ENCODE peak calls at places on chromosomes 1 and 21, in eight cellular contexts. V is pancreas; P is mesendoderm; D is endothelial cell of umbilical vein; Y is CD4-positive, alpha-beta memory T cell; G is breast epithelium; T is iPS DF 6.9; M is kidney epithelial cell. R is an unnamed sample. For H3K36me3, the result is how much of the 10 kb centered on the place peaks cover.

GRCh38 chr1:23394664-23395063 is 25.0 kb upstream of the ZNF436 start:
- DNase-seq in V (peak), P (peak), D (no peak), Y (no peak), G (peak), T (peak), M (no peak), R (no peak)

GRCh38 chr1:245577396-245578157 is 422.8 kb downstream of the KIF26B start:
- DNase-seq in V (no peak), P (no peak), D (no peak), Y (no peak), G (no peak), T (no peak), M (no peak), R (no peak)

GRCh38 chr1:219433471-219434131 is 179.3 kb downstream of the ZC3H11B start:
- DNase-seq in V (no peak), P (no peak), D (no peak), Y (no peak), G (no peak), T (no peak), M (no peak), R (no peak)

GRCh38 chr1:109191377-109191776 is 22.3 kb upstream of the SARS1 start:
- DNase-seq in V (no peak), P (peak), D (no peak), Y (no peak), G (no peak), T (no peak), M (no peak), R (no peak)

GRCh38 chr1:53681647-53682368 is 57.2 kb downstream of the GLIS1 start:
- DNase-seq in V (peak), P (peak), D (peak), Y (no peak), G (peak), T (peak), M (no peak), R (no peak)

GRCh38 chr1:187042538-187042937 is 213.8 kb downstream of the PLA2G4A start:
- DNase-seq in V (no peak), P (no peak), D (no peak), Y (no peak), G (no peak), T (no peak), M (no peak), R (no peak)

GRCh38 chr1:90083995-90084394 is 89.1 kb downstream of the ZNF326 start:
- DNase-seq in V (no peak), P (no peak), D (no peak), Y (no peak), G (no peak), T (no peak), M (no peak), R (no peak)

GRCh38 chr1:163130250-163130856 is 61.2 kb downstream of the RGS4 start:
- DNase-seq in V (no peak), P (no peak), D (no peak), Y (no peak), G (no peak), T (no peak), M (no peak), R (no peak)

GRCh38 chr1:197444754-197445153 is 176.7 kb downstream of the CRB1 start:
- DNase-seq in V (no peak), P (peak), D (no peak), Y (no peak), G (no peak), T (no peak), M (no peak), R (no peak)

GRCh38 chr1:207024202-207025143 is 8.1 kb downstream of the C1orf116 start:
- DNase-seq in V (no peak), P (no peak), D (no peak), Y (no peak), G (no peak), T (no peak), M (no peak), R (no peak)

GRCh38 chr1:179166663-179167417 is 62.6 kb downstream of the ABL2 start:
- DNase-seq in V (no peak), P (no peak), D (no peak), Y (no peak), G (no peak), T (no peak), M (no peak), R (no peak)

GRCh38 chr1:114154146-114154962 is 685 bp upstream of the SYT6 start:
- DNase-seq in V (no peak), P (peak), D (peak), Y (no peak), G (no peak), T (no peak), M (no peak), R (no peak)

GRCh38 chr1:172040466-172040865 is 199.2 kb downstream of the DNM3 start:
- DNase-seq in V (no peak), P (no peak), D (peak), Y (no peak), G (no peak), T (no peak), M (peak), R (no peak)

GRCh38 chr21:46084041-46084561 is 13.8 kb upstream of the COL6A2 start:
- DNase-seq in V (no peak), P (no peak), D (no peak), Y (no peak), G (peak), T (no peak), M (no peak), R (no peak)

GRCh38 chr1:29341936-29342335 is 105.6 kb downstream of the PTPRU start:
- DNase-seq in V (no peak), P (peak), D (no peak), Y (no peak), G (no peak), T (no peak), M (no peak), R (no peak)

GRCh38 chr21:35925497-35925896 is 134.8 kb downstream of the SETD4 start:
- DNase-seq in V (no peak), P (no peak), D (peak), Y (no peak), G (peak), T (no peak), M (peak), R (no peak)

GRCh38 chr21:36141513-36141925 is 6.6 kb downstream of the CBR3 start:
- DNase-seq in V (peak), P (peak), D (peak), Y (peak), G (peak), T (peak), M (peak), R (peak)

GRCh38 chr1:72037745-72038343 is 244.5 kb downstream of the NEGR1 start:
- DNase-seq in V (no peak), P (peak), D (peak), Y (no peak), G (no peak), T (no peak), M (no peak), R (no peak)

GRCh38 chr1:24535778-24536177 is 20.1 kb upstream of the NCMAP start:
- DNase-seq in V (no peak), P (no peak), D (no peak), Y (no peak), G (no peak), T (no peak), M (no peak), R (no peak)

GRCh38 chr1:17861685-17862084 is 106.6 kb downstream of the ACTL8 start:
- DNase-seq in V (no peak), P (peak), D (no peak), Y (no peak), G (no peak), T (no peak), M (no peak), R (no peak)

GRCh38 chr21:38743772-38744529 is 61.8 kb upstream of the ETS2 start:
- DNase-seq in V (no peak), P (no peak), D (peak), Y (no peak), G (no peak), T (no peak), M (no peak), R (no peak)

DNA sequence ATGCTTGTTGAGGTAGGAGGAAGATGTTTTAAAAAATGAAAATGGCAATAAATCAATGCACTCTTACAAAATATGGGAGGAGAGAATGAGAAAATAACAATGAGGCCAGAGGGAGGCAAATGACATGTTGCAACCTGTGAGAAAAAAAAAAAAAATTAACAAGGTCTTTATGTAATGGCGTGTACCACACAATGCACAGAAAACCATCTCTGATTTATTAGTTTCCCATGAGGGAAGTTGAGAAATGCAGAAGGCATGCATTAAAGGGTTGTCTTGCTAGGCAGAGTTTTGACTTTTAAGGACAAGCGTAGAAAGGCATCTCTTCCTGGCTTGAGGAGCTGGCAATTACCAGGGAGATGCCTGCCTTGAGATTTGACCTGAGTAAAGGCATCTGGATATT is 419.0 kb downstream of the DISC1 start:
- DNase-seq in V (no peak), P (no peak), D (no peak), Y (no peak), G (no peak), T (no peak), M (no peak), R (no peak)
- H3K4me3 ChIP-seq in V (no peak), P (no peak), D (no peak), Y (no peak), G (no peak), T (no peak), M (no peak), R (no peak)

GRCh38 chr1:8497196-8497878 is 179.4 kb downstream of the SLC45A1 start:
- DNase-seq in V (no peak), P (no peak), D (no peak), Y (no peak), G (no peak), T (no peak), M (no peak), R (no peak)
- H3K36me3 ChIP-seq in V (under half), P (under half), D (under half), Y (under half), G (under half), T (under half), M (under half), R (under half)

GRCh38 chr1:210262897-210263272 is 30.3 kb downstream of the SERTAD4 start:
- DNase-seq in V (no peak), P (no peak), D (no peak), Y (no peak), G (no peak), T (no peak), M (no peak), R (no peak)
- H3K4me3 ChIP-seq in V (no peak), P (no peak), D (no peak), Y (no peak), G (no peak), T (no peak), M (no peak), R (no peak)

GRCh38 chr1:229531326-229531725 is 23.2 kb upstream of the NUP133 start:
- DNase-seq in V (no peak), P (no peak), D (no peak), Y (no peak), G (no peak), T (no peak), M (no peak), R (no peak)

GRCh38 chr1:229536982-229537381 is 21.5 kb downstream of the ABCB10 start:
- DNase-seq in V (no peak), P (no peak), D (no peak), Y (no peak), G (no peak), T (no peak), M (no peak), R (no peak)

GRCh38 chr1:229537894-229538293 is 20.6 kb downstream of the ABCB10 start:
- DNase-seq in V (no peak), P (no peak), D (no peak), Y (no peak), G (no peak), T (no peak), M (no peak), R (no peak)

GRCh38 chr1:229538945-229539344 is 19.6 kb downstream of the ABCB10 start:
- DNase-seq in V (no peak), P (no peak), D (no peak), Y (no peak), G (no peak), T (no peak), M (no peak), R (no peak)

GRCh38 chr1:229535226-229535625 is 23.3 kb downstream of the ABCB10 start:
- DNase-seq in V (no peak), P (no peak), D (no peak), Y (no peak), G (no peak), T (no peak), M (no peak), R (no peak)
- H3K36me3 ChIP-seq in V (under half), P (under half), D (under half), Y (under half), G (under half), T (under half), M (under half), R (under half)

GRCh38 chr1:47223921-47224675 is 7.9 kb downstream of the TAL1 start:
- DNase-seq in V (no peak), P (no peak), D (no peak), Y (no peak), G (no peak), T (no peak), M (no peak), R (no peak)

GRCh38 chr1:47223174-47223920 is 8.7 kb downstream of the TAL1 start:
- DNase-seq in V (no peak), P (no peak), D (no peak), Y (no peak), G (no peak), T (no peak), M (no peak), R (no peak)

GRCh38 chr1:47226121-47226977 is 5.7 kb downstream of the TAL1 start:
- DNase-seq in V (no peak), P (no peak), D (peak), Y (no peak), G (no peak), T (no peak), M (no peak), R (no peak)

GRCh38 chr1:47225430-47226100 is 6.5 kb downstream of the TAL1 start:
- DNase-seq in V (no peak), P (no peak), D (peak), Y (no peak), G (no peak), T (no peak), M (no peak), R (no peak)

GRCh38 chr1:47224676-47225399 is 7.2 kb downstream of the TAL1 start:
- DNase-seq in V (no peak), P (no peak), D (no peak), Y (no peak), G (no peak), T (no peak), M (no peak), R (no peak)
- H3K4me3 ChIP-seq in V (no peak), P (no peak), D (peak), Y (no peak), G (peak), T (no peak), M (peak), R (no peak)

GRCh38 chr1:160332516-160332915 is 10.5 kb downstream of the COPA start:
- DNase-seq in V (no peak), P (no peak), D (no peak), Y (no peak), G (no peak), T (no peak), M (no peak), R (no peak)
- H3K36me3 ChIP-seq in V (under half), P (under half), D (under half), Y (half or more), G (under half), T (under half), M (under half), R (under half)

GRCh38 chr1:156157506-156157905 is 4.1 kb downstream of the SEMA4A start:
- DNase-seq in V (no peak), P (no peak), D (no peak), Y (no peak), G (no peak), T (no peak), M (no peak), R (no peak)

GRCh38 chr1:156155760-156156495 is 2.5 kb downstream of the SEMA4A start:
- DNase-seq in V (no peak), P (no peak), D (no peak), Y (peak), G (no peak), T (no peak), M (no peak), R (no peak)

GRCh38 chr1:156160000-156160743 is 6.8 kb downstream of the SEMA4A start:
- DNase-seq in V (no peak), P (no peak), D (no peak), Y (no peak), G (no peak), T (no peak), M (no peak), R (no peak)

GRCh38 chr1:156160744-156161181 is 7.4 kb downstream of the SEMA4A start:
- DNase-seq in V (peak), P (peak), D (peak), Y (peak), G (peak), T (no peak), M (no peak), R (no peak)

GRCh38 chr1:156157974-156158373 is 4.6 kb downstream of the SEMA4A start:
- DNase-seq in V (no peak), P (no peak), D (no peak), Y (no peak), G (no peak), T (no peak), M (no peak), R (no peak)
- H3K4me3 ChIP-seq in V (no peak), P (no peak), D (no peak), Y (no peak), G (no peak), T (no peak), M (no peak), R (peak)

DNA sequence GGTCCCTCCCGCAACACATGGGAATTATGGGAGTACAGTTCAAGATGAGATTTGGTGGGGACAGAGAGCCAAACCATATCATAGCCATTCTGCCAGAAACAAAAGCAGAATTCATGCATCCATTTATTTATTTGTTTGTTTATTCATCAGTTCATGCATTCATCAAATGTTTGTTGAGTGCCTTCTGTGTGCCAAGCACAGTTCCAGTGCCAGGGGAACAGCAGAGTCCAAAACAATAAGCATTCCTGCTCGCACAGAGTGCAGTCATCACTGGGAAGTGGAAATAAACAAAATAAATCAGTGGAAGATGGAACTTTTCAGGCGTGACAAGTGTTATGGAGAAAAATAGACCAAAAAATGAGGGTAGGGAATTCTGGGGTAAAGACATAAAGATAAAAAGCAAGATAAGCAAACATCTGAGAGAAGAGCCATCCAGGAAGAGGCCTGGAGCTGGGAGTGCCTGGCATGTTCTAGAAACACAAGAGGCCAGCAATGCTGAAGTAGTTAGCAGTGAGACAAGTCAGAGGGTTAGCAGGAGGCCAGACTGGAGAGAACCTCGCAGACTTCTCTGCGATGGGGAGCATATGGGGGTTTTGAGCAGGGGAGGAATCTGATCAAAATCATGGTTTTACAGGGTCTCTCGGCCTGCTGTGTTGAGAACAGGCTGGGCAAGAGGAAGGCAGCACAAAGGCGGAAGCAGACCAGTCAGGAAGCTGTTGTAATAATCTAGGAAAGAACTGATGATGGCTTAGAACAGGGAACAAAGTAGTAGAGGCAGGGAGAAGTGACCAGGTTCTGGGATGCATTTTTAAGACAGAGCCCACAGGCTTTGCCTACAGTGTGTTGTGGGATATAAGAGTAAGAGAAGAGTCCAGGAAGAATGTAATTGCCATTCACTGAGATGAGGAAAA is 113.2 kb downstream of the GLUL start:
- DNase-seq in V (no peak), P (no peak), D (no peak), Y (no peak), G (no peak), T (no peak), M (no peak), R (no peak)
- H3K36me3 ChIP-seq in V (under half), P (under half), D (under half), Y (under half), G (under half), T (under half), M (under half), R (under half)

DNA sequence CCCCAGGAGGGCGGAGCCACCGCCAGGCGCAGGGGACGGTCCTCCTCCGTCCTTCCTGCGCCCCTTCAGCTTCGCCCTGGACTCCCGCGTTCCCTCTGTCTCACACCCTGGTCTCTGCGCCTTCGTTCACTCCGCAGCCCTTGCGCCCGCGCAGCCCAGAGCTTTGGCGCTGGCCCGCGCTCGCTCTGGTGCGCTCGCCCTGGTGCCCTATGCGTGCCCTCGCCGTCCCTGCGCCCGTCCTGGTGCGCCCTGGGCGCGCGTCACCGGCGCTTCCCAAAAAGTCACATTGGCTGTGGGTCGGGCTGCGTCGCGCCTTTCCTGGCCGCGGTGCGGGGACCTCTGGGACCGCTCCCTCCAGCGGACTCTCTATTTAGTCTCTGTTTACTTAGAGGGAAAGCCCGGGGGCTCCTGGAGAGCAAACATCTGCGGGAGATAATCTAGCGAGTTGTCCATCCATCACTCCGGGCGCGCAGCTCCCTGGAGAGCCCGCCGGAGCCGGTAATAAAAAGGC is 178.6 kb downstream of the PRDM16 start:
- DNase-seq in V (no peak), P (peak), D (no peak), Y (no peak), G (no peak), T (no peak), M (no peak), R (no peak)
- H3K4me3 ChIP-seq in V (no peak), P (no peak), D (no peak), Y (no peak), G (no peak), T (no peak), M (no peak), R (no peak)